ENCODE peak calls at places on chromosomes 13 and 19, in six cellular contexts. N is H1, O is neuronal stem cell, K is IMR-90, D is mesendoderm, Z is trophoblast cell. V is an unnamed sample.

GRCh38 chr19:47305309-47305751 is 4.3 kb upstream of the C5AR1 start:
- DNase-seq in N (peak), O (peak), K (peak), D (peak), Z (peak), V (peak)

GRCh38 chr19:30896551-30896950 is 452.7 kb downstream of the TSHZ3 start:
- DNase-seq in N (no peak), O (no peak), K (no peak), D (peak), Z (no peak), V (peak)

GRCh38 chr13:113113846-113114271 is 8.3 kb downstream of the F7 start:
- DNase-seq in N (peak), O (no peak), K (no peak), D (no peak), Z (no peak), V (no peak)

GRCh38 chr13:66224644-66225043 is 1005.5 kb downstream of the PCDH9 start:
- DNase-seq in N (no peak), O (no peak), K (no peak), D (peak), Z (no peak), V (peak)

GRCh38 chr13:24923305-24923640 is 159.3 kb downstream of the RNF17 start:
- DNase-seq in N (no peak), O (no peak), K (peak), D (no peak), Z (peak), V (no peak)

GRCh38 chr19:43754312-43754561 is 525 bp downstream of the SMG9 start:
- DNase-seq in N (no peak), O (no peak), K (no peak), D (no peak), Z (no peak), V (no peak)

GRCh38 chr19:48239582-48240141 is 16.1 kb downstream of the CARD8 start:
- DNase-seq in N (no peak), O (no peak), K (peak), D (no peak), Z (no peak), V (no peak)

GRCh38 chr19:13172335-13173128 is 22.3 kb downstream of the IER2 start:
- DNase-seq in N (no peak), O (no peak), K (peak), D (no peak), Z (peak), V (no peak)

GRCh38 chr13:109784590-109785140 is 1.7 kb downstream of the IRS2 start:
- DNase-seq in N (peak), O (peak), K (peak), D (peak), Z (peak), V (peak)

GRCh38 chr13:95627590-95627989 is 16.9 kb downstream of the DZIP1 start:
- DNase-seq in N (no peak), O (no peak), K (peak), D (no peak), Z (no peak), V (no peak)

GRCh38 chr13:37616131-37616530 is 17.6 kb upstream of the POSTN start:
- DNase-seq in N (no peak), O (no peak), K (peak), D (no peak), Z (no peak), V (no peak)

GRCh38 chr13:48707405-48707804 is 53.7 kb downstream of the CYSLTR2 start:
- DNase-seq in N (no peak), O (no peak), K (no peak), D (no peak), Z (no peak), V (no peak)

GRCh38 chr19:52603558-52604207 is 33.6 kb downstream of the ZNF701 start:
- DNase-seq in N (no peak), O (no peak), K (peak), D (no peak), Z (no peak), V (no peak)

GRCh38 chr13:102846261-102847015 is 606 bp downstream of the ERCC5 start:
- DNase-seq in N (no peak), O (no peak), K (peak), D (peak), Z (peak), V (peak)

GRCh38 chr13:108425056-108425455 is 155.5 kb downstream of the TNFSF13B start:
- DNase-seq in N (no peak), O (no peak), K (no peak), D (peak), Z (no peak), V (no peak)

GRCh38 chr13:24119593-24120508 is 40.7 kb upstream of the SPATA13 start:
- DNase-seq in N (no peak), O (no peak), K (peak), D (peak), Z (no peak), V (no peak)

GRCh38 chr13:110126391-110126961 is 180.5 kb downstream of the COL4A1 start:
- DNase-seq in N (no peak), O (peak), K (peak), D (peak), Z (no peak), V (peak)

GRCh38 chr19:37095859-37096258 is 17.6 kb downstream of the ZNF420 start:
- DNase-seq in N (no peak), O (no peak), K (no peak), D (no peak), Z (no peak), V (no peak)

GRCh38 chr19:17473041-17473440 is 2.7 kb downstream of the SLC27A1 start:
- DNase-seq in N (no peak), O (no peak), K (peak), D (no peak), Z (no peak), V (no peak)

GRCh38 chr19:32879741-32880140 is 10.2 kb upstream of the SLC7A9 start:
- DNase-seq in N (peak), O (no peak), K (no peak), D (no peak), Z (no peak), V (no peak)

GRCh38 chr13:40391788-40392187 is 274.7 kb downstream of the FOXO1 start:
- DNase-seq in N (no peak), O (no peak), K (no peak), D (no peak), Z (no peak), V (no peak)

GRCh38 chr19:48970923-48971395 is 5.8 kb downstream of the FTL start:
- DNase-seq in N (peak), O (peak), K (peak), D (peak), Z (peak), V (peak)

GRCh38 chr19:925087-925911 is 536 bp upstream of the ARID3A start:
- DNase-seq in N (peak), O (peak), K (peak), D (peak), Z (peak), V (peak)
- H3K18ac ChIP-seq in N (peak), O (peak), K (peak), D (peak), Z (peak), V (peak)

GRCh38 chr19:1097810-1098176 is 2.6 kb upstream of the POLR2E start:
- DNase-seq in N (no peak), O (no peak), K (no peak), D (no peak), Z (peak), V (no peak)

GRCh38 chr19:1093330-1093729 is 1.8 kb downstream of the POLR2E start:
- DNase-seq in N (no peak), O (no peak), K (no peak), D (no peak), Z (no peak), V (no peak)

GRCh38 chr19:1094655-1094977 is 559 bp downstream of the POLR2E start:
- DNase-seq in N (no peak), O (no peak), K (no peak), D (no peak), Z (no peak), V (no peak)

GRCh38 chr19:1093811-1094553 is 1.2 kb downstream of the POLR2E start:
- DNase-seq in N (no peak), O (no peak), K (no peak), D (no peak), Z (no peak), V (no peak)

DNA sequence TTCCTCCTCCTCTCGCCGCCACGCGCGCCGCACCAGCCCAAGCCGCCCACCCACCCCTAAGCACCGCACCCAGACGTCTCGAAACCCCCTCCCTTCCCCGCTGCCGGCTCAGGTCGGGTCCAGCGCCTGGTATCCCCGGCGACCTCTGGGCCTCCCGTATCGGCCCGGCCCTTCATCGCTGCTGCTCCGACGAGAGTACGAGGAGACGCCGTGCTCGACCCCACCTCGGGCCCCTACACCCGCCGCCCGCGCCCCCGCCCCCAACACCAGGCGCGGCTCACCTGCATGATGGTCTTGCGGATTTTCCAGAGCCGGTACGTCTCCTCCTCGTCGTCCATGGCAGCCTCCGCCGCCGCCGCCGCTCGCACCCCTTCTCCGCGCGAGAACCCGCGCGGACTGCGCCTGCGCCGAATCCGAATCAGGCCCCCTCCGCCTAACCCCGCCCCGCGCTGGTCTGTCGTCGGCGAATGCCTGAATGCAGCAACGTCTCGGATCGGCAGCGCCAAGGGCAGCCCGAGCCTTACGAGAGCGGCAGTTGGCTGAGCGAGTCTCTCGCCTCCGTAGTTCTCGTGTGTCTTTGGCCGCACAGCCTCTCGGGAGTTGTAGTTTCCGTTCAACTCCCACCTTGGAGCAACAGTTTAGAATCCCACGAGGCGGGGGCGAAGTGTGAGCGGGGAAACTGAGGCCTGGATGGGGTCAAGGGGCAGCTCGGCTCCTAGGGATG is at the start of gene POLR2E:
- DNase-seq in N (peak), O (peak), K (peak), D (peak), Z (peak), V (peak)
- H3K18ac ChIP-seq in N (no peak), O (peak), K (no peak), D (peak), Z (peak), V (peak)

DNA sequence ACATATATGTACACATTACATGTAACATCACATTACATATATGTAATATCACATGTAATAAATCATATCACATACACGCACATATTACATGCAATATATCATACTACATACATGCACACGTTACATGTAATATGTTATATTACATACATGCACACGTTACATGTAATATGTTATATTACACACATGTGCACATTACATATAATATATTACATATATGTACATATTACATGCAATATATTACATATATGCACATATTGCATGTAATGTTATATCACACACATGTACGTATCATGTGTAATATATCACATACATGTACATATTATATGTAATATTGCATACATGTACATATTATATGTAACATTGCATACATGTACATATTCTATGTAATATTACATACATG is 77.6 kb downstream of the GADD45B start:
- DNase-seq in N (no peak), O (no peak), K (no peak), D (no peak), Z (no peak), V (no peak)
- H3K18ac ChIP-seq in N (no peak), O (no peak), K (no peak), D (no peak), Z (no peak), V (no peak)

GRCh38 chr19:40231544-40232424 is 5.3 kb upstream of the CCNP start:
- DNase-seq in N (no peak), O (no peak), K (no peak), D (peak), Z (no peak), V (peak)
- H3K18ac ChIP-seq in N (peak), O (peak), K (peak), D (no peak), Z (peak), V (no peak)

GRCh38 chr13:65154661-65155447 is 2075.3 kb downstream of the PCDH9 start:
- DNase-seq in N (no peak), O (no peak), K (no peak), D (no peak), Z (no peak), V (no peak)
- H3K18ac ChIP-seq in N (no peak), O (no peak), K (no peak), D (no peak), Z (no peak), V (no peak)